ENCODE peak calls at places on chromosomes 7 and 10, in six cellular contexts. D, U, W, H, A and C are unnamed samples.

GRCh38 chr10:30750971-30751677 is 121.6 kb upstream of the LYZL2 start:
- DNase-seq in D (no peak), U (no peak), W (no peak), H (no peak), A (no peak), C (no peak)

GRCh38 chr7:18778594-18778993 is 283.0 kb downstream of the HDAC9 start:
- DNase-seq in D (no peak), U (no peak), W (no peak), H (no peak), A (no peak), C (no peak)

GRCh38 chr7:102400360-102400759 is 4.2 kb downstream of the PRKRIP1 start:
- DNase-seq in D (no peak), U (no peak), W (no peak), H (no peak), A (no peak), C (no peak)

GRCh38 chr10:7193369-7193768 is 217.5 kb downstream of the SFMBT2 start:
- DNase-seq in D (no peak), U (no peak), W (no peak), H (no peak), A (no peak), C (no peak)

GRCh38 chr10:91335147-91335546 is 75.0 kb upstream of the HECTD2 start:
- DNase-seq in D (no peak), U (no peak), W (no peak), H (no peak), A (no peak), C (no peak)

GRCh38 chr10:100995171-100995570 is 4.4 kb upstream of the LZTS2 start:
- DNase-seq in D (no peak), U (no peak), W (no peak), H (no peak), A (no peak), C (no peak)

GRCh38 chr10:115963848-115964247 is 309.2 kb downstream of the GFRA1 start:
- DNase-seq in D (no peak), U (no peak), W (no peak), H (peak), A (no peak), C (no peak)

GRCh38 chr7:92831716-92832622 is 4.4 kb downstream of the CDK6 start:
- DNase-seq in D (no peak), U (no peak), W (no peak), H (no peak), A (no peak), C (no peak)

GRCh38 chr10:36094091-36094490 is 452.0 kb upstream of the FZD8 start:
- DNase-seq in D (no peak), U (no peak), W (no peak), H (no peak), A (no peak), C (no peak)

GRCh38 chr10:91592282-91593020 is 40.4 kb downstream of the PPP1R3C start:
- DNase-seq in D (no peak), U (no peak), W (no peak), H (no peak), A (no peak), C (no peak)

GRCh38 chr10:22573820-22574569 is 140.4 kb downstream of the PIP4K2A start:
- DNase-seq in D (no peak), U (no peak), W (peak), H (peak), A (no peak), C (no peak)

GRCh38 chr7:86995814-86996213 is 63.6 kb downstream of the ELAPOR2 start:
- DNase-seq in D (no peak), U (no peak), W (no peak), H (no peak), A (no peak), C (no peak)